ENCODE peak calls at places on chromosomes 16 and 17, in four cellular contexts. One of them, this sample, is unnamed.

GRCh38 chr17:16374129-16374528 is 6.8 kb upstream of the UBB start:
- DNase-seq in IMR-90: peak; percentile 75
- DNase-seq in endothelial cell of umbilical vein: peak; percentile 20
- DNase-seq in K562: no peak
- DNase-seq in this sample: no peak

GRCh38 chr17:64534187-64534586 is 27.4 kb downstream of the CEP95 start:
- DNase-seq in IMR-90: no peak
- DNase-seq in endothelial cell of umbilical vein: peak; percentile 44
- DNase-seq in K562: peak; percentile 22
- DNase-seq in this sample: no peak

GRCh38 chr17:81295678-81296381 is 723 bp upstream of the SLC38A10 start:
- DNase-seq in IMR-90: peak; percentile 33
- DNase-seq in endothelial cell of umbilical vein: peak; percentile 50
- DNase-seq in K562: no peak
- DNase-seq in this sample: no peak

GRCh38 chr16:85321856-85322271 is 209.6 kb upstream of the CIBAR2 start:
- DNase-seq in IMR-90: peak; percentile 89
- DNase-seq in endothelial cell of umbilical vein: peak; percentile 75
- DNase-seq in K562: peak; percentile 57
- DNase-seq in this sample: no peak

GRCh38 chr17:59367657-59368045 is 36.2 kb downstream of the YPEL2 start:
- DNase-seq in IMR-90: no peak
- DNase-seq in endothelial cell of umbilical vein: no peak
- DNase-seq in K562: peak; percentile 28
- DNase-seq in this sample: no peak

GRCh38 chr17:61580502-61580901 is 10.5 kb downstream of the NACA2 start:
- DNase-seq in IMR-90: no peak
- DNase-seq in endothelial cell of umbilical vein: no peak
- DNase-seq in K562: no peak
- DNase-seq in this sample: no peak

GRCh38 chr16:84774810-84775209 is 45.0 kb upstream of the CRISPLD2 start:
- DNase-seq in IMR-90: peak; percentile 98
- DNase-seq in endothelial cell of umbilical vein: peak; percentile 85
- DNase-seq in K562: no peak
- DNase-seq in this sample: no peak

GRCh38 chr16:69544099-69544498 is 21.7 kb upstream of the NFAT5 start:
- DNase-seq in IMR-90: no peak
- DNase-seq in endothelial cell of umbilical vein: no peak
- DNase-seq in K562: no peak
- DNase-seq in this sample: no peak

GRCh38 chr17:12769981-12770380 is 19.3 kb upstream of the ARHGAP44 start:
- DNase-seq in IMR-90: peak; percentile 63
- DNase-seq in endothelial cell of umbilical vein: no peak
- DNase-seq in K562: no peak
- DNase-seq in this sample: no peak

GRCh38 chr17:48427598-48427997 is 2.4 kb downstream of the SKAP1 start:
- DNase-seq in IMR-90: no peak
- DNase-seq in endothelial cell of umbilical vein: no peak
- DNase-seq in K562: peak; percentile 52
- DNase-seq in this sample: no peak

GRCh38 chr17:6509295-6509771 is 47.0 kb downstream of the PITPNM3 start:
- DNase-seq in IMR-90: peak; percentile 37
- DNase-seq in endothelial cell of umbilical vein: no peak
- DNase-seq in K562: peak; percentile 31
- DNase-seq in this sample: no peak

GRCh38 chr17:81426676-81427445 is 31.6 kb downstream of the BAHCC1 start:
- DNase-seq in IMR-90: no peak
- DNase-seq in endothelial cell of umbilical vein: no peak
- DNase-seq in K562: no peak
- DNase-seq in this sample: no peak

GRCh38 chr16:261031-261691 is 14.6 kb downstream of the RGS11 start:
- DNase-seq in IMR-90: no peak
- DNase-seq in endothelial cell of umbilical vein: no peak
- DNase-seq in K562: no peak
- DNase-seq in this sample: no peak

GRCh38 chr17:49993423-49994037 is 1.5 kb downstream of the DLX3 start:
- DNase-seq in IMR-90: no peak
- DNase-seq in endothelial cell of umbilical vein: no peak
- DNase-seq in K562: no peak
- DNase-seq in this sample: no peak

GRCh38 chr16:24508614-24509013 is 30.8 kb upstream of the RBBP6 start:
- DNase-seq in IMR-90: peak; percentile 79
- DNase-seq in endothelial cell of umbilical vein: peak; percentile 87
- DNase-seq in K562: no peak
- DNase-seq in this sample: no peak

GRCh38 chr16:59067207-59067606 is 333.1 kb upstream of the GOT2 start:
- DNase-seq in IMR-90: peak; percentile 13
- DNase-seq in endothelial cell of umbilical vein: peak; percentile 98
- DNase-seq in K562: no peak
- DNase-seq in this sample: no peak

GRCh38 chr17:40303706-40304450 is 5.1 kb upstream of the RARA start:
- DNase-seq in IMR-90: peak; percentile 50
- DNase-seq in endothelial cell of umbilical vein: no peak
- DNase-seq in K562: no peak
- DNase-seq in this sample: no peak

GRCh38 chr17:80826346-80826954 is 165.2 kb upstream of the CHMP6 start:
- DNase-seq in IMR-90: no peak
- DNase-seq in endothelial cell of umbilical vein: no peak
- DNase-seq in K562: no peak
- DNase-seq in this sample: no peak

GRCh38 chr16:57686577-57686976 is 8.0 kb upstream of the DRC7 start:
- DNase-seq in IMR-90: no peak
- DNase-seq in endothelial cell of umbilical vein: no peak
- DNase-seq in K562: no peak
- DNase-seq in this sample: no peak

GRCh38 chr16:57689772-57690558 is 4.6 kb upstream of the DRC7 start:
- DNase-seq in IMR-90: no peak
- DNase-seq in endothelial cell of umbilical vein: peak; percentile 14
- DNase-seq in K562: peak; percentile 89
- DNase-seq in this sample: no peak

GRCh38 chr16:57690782-57691471 is 3.7 kb upstream of the DRC7 start:
- DNase-seq in IMR-90: peak; percentile 7
- DNase-seq in endothelial cell of umbilical vein: no peak
- DNase-seq in K562: peak; percentile 65
- DNase-seq in this sample: no peak

GRCh38 chr16:57688487-57688986 is 6.1 kb upstream of the DRC7 start:
- DNase-seq in IMR-90: no peak
- DNase-seq in endothelial cell of umbilical vein: no peak
- DNase-seq in K562: no peak
- DNase-seq in this sample: no peak

GRCh38 chr16:57688987-57689771 is 5.4 kb upstream of the DRC7 start:
- DNase-seq in IMR-90: no peak
- DNase-seq in endothelial cell of umbilical vein: no peak
- DNase-seq in K562: no peak
- DNase-seq in this sample: no peak
- H3K9me1 ChIP-seq in IMR-90: no peaks in the 10 kb centered on the region
- H3K9me1 ChIP-seq in endothelial cell of umbilical vein: no peaks in the 10 kb centered on the region
- H3K9me1 ChIP-seq in K562: peaks cover 8% of the 10 kb centered on the region
- H3K9me1 ChIP-seq in this sample: no peaks in the 10 kb centered on the region

DNA sequence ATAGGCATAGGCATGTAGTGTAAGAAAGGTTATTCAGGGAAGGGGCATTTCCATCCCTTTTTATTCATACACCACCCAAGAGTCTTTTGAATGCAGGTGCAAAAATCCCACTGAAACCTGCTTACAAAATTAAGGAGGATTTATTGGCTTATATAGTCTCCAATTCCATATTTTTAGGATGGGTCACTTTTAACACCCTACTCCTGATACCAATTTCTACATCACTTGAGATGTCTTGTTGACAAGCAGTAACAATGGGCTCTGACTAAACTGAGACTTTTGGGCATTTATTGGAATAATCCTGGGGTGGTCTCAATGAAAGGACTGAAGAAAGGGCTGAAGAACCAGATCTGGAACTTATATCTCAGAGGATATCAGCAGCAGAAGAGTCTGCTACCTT is 18.9 kb upstream of the NKD1 start:
- DNase-seq in IMR-90: no peak
- DNase-seq in endothelial cell of umbilical vein: no peak
- DNase-seq in K562: no peak
- DNase-seq in this sample: no peak
- H3K9me1 ChIP-seq in IMR-90: no peaks in the 10 kb centered on the region
- H3K9me1 ChIP-seq in endothelial cell of umbilical vein: no peaks in the 10 kb centered on the region
- H3K9me1 ChIP-seq in K562: no peaks in the 10 kb centered on the region
- H3K9me1 ChIP-seq in this sample: no peaks in the 10 kb centered on the region

GRCh38 chr17:14926526-14927122 is 338.5 kb downstream of the PMP22 start:
- DNase-seq in IMR-90: peak; percentile 74
- DNase-seq in endothelial cell of umbilical vein: peak; percentile 38
- DNase-seq in K562: peak; percentile 12
- DNase-seq in this sample: no peak
- H3K9me1 ChIP-seq in IMR-90: no peaks in the 10 kb centered on the region
- H3K9me1 ChIP-seq in endothelial cell of umbilical vein: no peaks in the 10 kb centered on the region
- H3K9me1 ChIP-seq in K562: no peaks in the 10 kb centered on the region
- H3K9me1 ChIP-seq in this sample: no peaks in the 10 kb centered on the region

DNA sequence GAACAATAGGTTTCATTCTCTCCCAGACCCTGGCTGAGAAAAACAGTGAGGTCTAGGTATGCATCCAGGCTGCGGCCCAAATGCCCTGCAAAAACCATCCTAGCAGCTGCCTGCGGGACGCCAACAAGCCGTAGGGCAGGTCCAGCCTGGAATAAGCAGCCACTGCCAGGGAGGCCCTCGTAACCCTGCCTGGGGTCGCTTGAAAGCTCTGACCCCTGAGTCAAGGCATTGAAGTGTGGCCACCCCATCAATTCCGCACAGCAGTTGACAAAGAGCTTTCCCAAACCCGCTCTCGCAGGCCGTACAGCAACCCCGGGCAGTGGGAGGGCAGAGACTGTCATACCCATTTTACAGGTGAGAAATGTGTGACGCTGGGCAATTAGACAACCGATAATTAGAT is 11.1 kb downstream of the TRPV1 start:
- DNase-seq in IMR-90: no peak
- DNase-seq in endothelial cell of umbilical vein: no peak
- DNase-seq in K562: no peak
- DNase-seq in this sample: no peak
- H3K9me1 ChIP-seq in IMR-90: no peaks in the 10 kb centered on the region
- H3K9me1 ChIP-seq in endothelial cell of umbilical vein: no peaks in the 10 kb centered on the region
- H3K9me1 ChIP-seq in K562: no peaks in the 10 kb centered on the region
- H3K9me1 ChIP-seq in this sample: peaks cover under 1% of the 10 kb centered on the region